ENCODE peak calls at places on chromosome 21, in five cellular contexts. K is Peyer's patch, M is heart left ventricle, X is fibroblast of lung, G is BE2C. H is an unnamed sample. For H3K36me3, H3K4me1 and H3K9me3, the result is how much of the 10 kb centered on the place peaks cover.

GRCh38 chr21:36516271-36516670 is 36.3 kb upstream of the CLDN14 start:
- DNase-seq in G (no peak), M (no peak), X (no peak), K (no peak), H (no peak)

GRCh38 chr21:27429612-27430361 is 462.9 kb upstream of the ADAMTS5 start:
- DNase-seq in G (no peak), M (peak), X (peak), K (no peak), H (no peak)

GRCh38 chr21:28253971-28254370 is 738.7 kb downstream of the LTN1 start:
- DNase-seq in M (no peak), X (no peak), G (no peak), K (no peak), H (no peak)

GRCh38 chr21:38965241-38965640 is 159.5 kb downstream of the ETS2 start:
- DNase-seq in M (no peak), G (no peak), K (no peak), X (peak), H (no peak)

GRCh38 chr21:39430954-39431353 is 14.6 kb downstream of the LCA5L start:
- DNase-seq in M (no peak), K (no peak), G (no peak), X (no peak), H (no peak)

GRCh38 chr21:16992448-16992847 is 520.4 kb upstream of the CXADR start:
- DNase-seq in X (no peak), G (no peak), K (no peak), M (no peak), H (no peak)

GRCh38 chr21:36079010-36079649 is 9.3 kb downstream of the CBR1 start:
- DNase-seq in G (no peak), X (no peak), M (peak), K (peak), H (peak)

GRCh38 chr21:28091500-28091899 is 901.2 kb downstream of the LTN1 start:
- DNase-seq in G (no peak), M (no peak), K (no peak), X (no peak), H (no peak)

GRCh38 chr21:35366348-35367085 is 317.4 kb upstream of the RUNX1 start:
- DNase-seq in M (peak), G (no peak), X (peak), K (no peak), H (no peak)

GRCh38 chr21:33644383-33645074 is 2.2 kb downstream of the ITSN1 start:
- DNase-seq in M (no peak), G (no peak), X (peak), K (no peak), H (no peak)

GRCh38 chr21:35699360-35699759 is 361.0 kb downstream of the SETD4 start:
- DNase-seq in G (no peak), M (no peak), K (no peak), X (no peak), H (no peak)

GRCh38 chr21:25657140-25657539 is 18.1 kb downstream of the JAM2 start:
- DNase-seq in M (no peak), K (no peak), X (no peak), G (no peak), H (no peak)

GRCh38 chr21:38661296-38662223 is 144.2 kb upstream of the ETS2 start:
- DNase-seq in G (no peak), X (peak), M (peak), K (peak), H (no peak)

GRCh38 chr21:22189278-22189677 is 1191.1 kb downstream of the NCAM2 start:
- DNase-seq in G (no peak), X (no peak), K (no peak), M (no peak), H (no peak)

GRCh38 chr21:38930838-38931237 is 125.1 kb downstream of the ETS2 start:
- DNase-seq in M (no peak), G (no peak), K (no peak), X (no peak), H (no peak)

GRCh38 chr21:38925923-38926322 is 120.2 kb downstream of the ETS2 start:
- DNase-seq in K (peak), M (peak), G (no peak), X (peak), H (no peak)

GRCh38 chr21:31252611-31253010 is 91.5 kb downstream of the TIAM1 start:
- DNase-seq in M (no peak), X (no peak), K (no peak), G (no peak), H (no peak)

GRCh38 chr21:26136686-26137085 is 33.9 kb downstream of the APP start:
- DNase-seq in X (peak), K (no peak), G (no peak), M (no peak), H (no peak)

GRCh38 chr21:20790113-20790512 is 208.1 kb upstream of the NCAM2 start:
- DNase-seq in G (no peak), K (no peak), X (no peak), M (no peak), H (no peak)

GRCh38 chr21:35390013-35390776 is 341.1 kb upstream of the RUNX1 start:
- DNase-seq in K (no peak), M (no peak), G (no peak), X (peak), H (no peak)

GRCh38 chr21:42061195-42061865 is 9.8 kb upstream of the UMODL1 start:
- DNase-seq in X (no peak), G (no peak), M (peak), K (peak), H (peak)

GRCh38 chr21:42539931-42540343 is 26.3 kb downstream of the SLC37A1 start:
- DNase-seq in X (no peak), M (no peak), K (peak), G (no peak), H (no peak)

GRCh38 chr21:39456665-39457064 is 4.9 kb downstream of the SH3BGR start:
- DNase-seq in M (no peak), X (no peak), K (no peak), G (no peak), H (no peak)

DNA sequence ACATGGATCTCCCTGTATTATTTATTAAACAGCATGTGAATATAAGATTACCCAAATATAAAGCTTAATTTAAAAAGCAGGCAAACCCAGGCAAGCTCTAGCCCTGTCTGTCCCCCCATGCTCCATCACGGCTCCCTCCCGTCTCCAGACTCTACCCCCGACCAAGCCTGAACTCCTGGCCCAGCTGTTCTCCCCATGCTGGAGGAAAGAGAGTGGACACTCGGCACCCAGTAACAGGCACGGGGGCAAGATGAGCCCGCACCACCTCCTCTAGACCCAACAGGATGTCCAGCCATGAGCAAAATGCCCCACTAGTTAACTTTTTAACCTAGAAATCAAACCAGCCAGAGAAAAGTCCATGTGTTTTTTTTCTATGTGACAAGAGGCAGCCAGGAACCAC is 19.3 kb downstream of the SLC19A1 start:
- DNase-seq in K (peak), G (no peak), X (no peak), M (no peak), H (no peak)
- H3K36me3 ChIP-seq in K (under half), G (half or more), X (under half), M (under half), H (under half)

GRCh38 chr21:15063081-15063820 is 1.5 kb downstream of the NRIP1 start:
- DNase-seq in M (no peak), X (peak), G (peak), K (no peak), H (peak)

GRCh38 chr21:15061284-15061683 is 3.5 kb downstream of the NRIP1 start:
- DNase-seq in K (no peak), M (no peak), G (no peak), X (no peak), H (no peak)

GRCh38 chr21:15060776-15061175 is 4.0 kb downstream of the NRIP1 start:
- DNase-seq in X (peak), K (no peak), M (no peak), G (no peak), H (no peak)

GRCh38 chr21:15062566-15062965 is 2.2 kb downstream of the NRIP1 start:
- DNase-seq in X (peak), G (no peak), K (no peak), M (no peak), H (peak)

DNA sequence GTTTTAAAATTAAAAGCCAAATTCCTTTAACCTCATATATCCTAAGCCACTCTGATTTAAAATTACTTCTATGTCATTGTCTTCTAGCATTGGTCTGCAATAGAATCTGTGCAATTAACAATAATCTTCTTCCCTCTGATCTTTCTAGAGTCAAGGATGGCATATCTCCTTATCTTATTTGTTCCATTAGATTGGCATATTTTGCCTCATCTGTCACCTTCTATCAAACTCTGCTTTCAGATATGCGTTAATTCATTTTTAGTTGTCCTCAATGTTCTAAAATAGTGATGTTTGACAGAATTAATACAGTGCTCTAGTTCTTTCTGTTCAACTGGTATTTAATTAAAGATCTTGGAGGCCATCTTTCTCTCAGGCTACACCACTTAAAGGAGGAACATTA is 3.1 kb downstream of the NRIP1 start:
- DNase-seq in X (no peak), G (no peak), M (no peak), K (no peak), H (no peak)
- H3K4me1 ChIP-seq in X (under half), G (under half), M (under half), K (under half), H (under half)

GRCh38 chr21:7933923-7934322 is 2587.5 kb upstream of the TPTE start:
- DNase-seq in G (no peak), M (no peak), K (no peak), X (no peak), H (no peak)
- H3K9me3 ChIP-seq in G (under half), M (under half), K (half or more), X (under half), H (half or more)

DNA sequence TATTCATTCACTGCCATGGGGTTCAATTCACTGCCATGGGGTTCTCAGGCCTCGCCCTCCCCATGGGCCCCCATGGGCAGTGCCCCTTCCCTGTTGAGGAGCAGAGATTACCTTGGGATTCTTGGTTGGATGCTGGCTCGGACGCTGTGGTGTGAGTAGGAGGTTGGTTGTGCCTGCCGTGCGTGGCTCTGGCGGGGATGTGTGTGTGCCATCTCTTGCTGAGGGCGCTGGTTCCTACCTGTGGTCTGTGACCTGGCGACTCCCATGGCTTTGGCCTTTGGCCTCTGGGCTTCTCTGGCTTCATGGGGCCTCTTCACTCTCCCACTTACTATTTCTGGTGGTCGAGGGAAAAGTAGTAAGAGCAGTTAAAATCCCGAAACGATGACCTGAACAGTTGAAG is 42.1 kb downstream of the PCNT start:
- DNase-seq in G (no peak), M (no peak), X (no peak), K (no peak), H (no peak)
- H3K36me3 ChIP-seq in G (under half), M (under half), X (under half), K (under half), H (half or more)

GRCh38 chr21:15005391-15005790 is 59.4 kb downstream of the NRIP1 start:
- DNase-seq in X (no peak), M (no peak), G (no peak), K (no peak), H (peak)

GRCh38 chr21:15003463-15004135 is 61.2 kb downstream of the NRIP1 start:
- DNase-seq in G (no peak), X (no peak), K (no peak), M (no peak), H (no peak)

GRCh38 chr21:15006594-15007230 is 58.1 kb downstream of the NRIP1 start:
- DNase-seq in K (no peak), X (no peak), G (no peak), M (no peak), H (no peak)

GRCh38 chr21:15001773-15002647 is 62.8 kb downstream of the NRIP1 start:
- DNase-seq in G (no peak), K (no peak), M (no peak), X (no peak), H (no peak)

GRCh38 chr21:15004721-15005370 is 60.0 kb downstream of the NRIP1 start:
- DNase-seq in M (no peak), K (no peak), X (peak), G (no peak), H (no peak)
- H3K4me1 ChIP-seq in M (under half), K (under half), X (under half), G (under half), H (under half)

DNA sequence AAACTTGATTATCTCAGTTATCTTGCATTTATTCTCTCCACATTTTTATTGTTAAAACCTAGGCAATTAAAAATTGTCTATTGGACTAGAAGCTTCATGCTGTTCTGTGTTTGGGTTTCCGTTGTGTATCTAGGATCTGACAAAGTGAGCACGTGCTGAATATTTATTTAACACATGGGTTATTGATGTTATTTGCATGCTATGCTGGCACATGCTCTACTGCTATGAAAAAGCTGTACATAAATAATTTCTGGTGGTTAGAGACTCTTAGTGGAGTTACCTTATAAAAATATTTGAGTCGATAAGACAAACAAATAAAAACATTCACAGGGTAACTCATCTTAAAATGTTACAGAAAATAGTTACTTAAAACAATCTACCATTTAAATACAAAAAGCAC is 1769.7 kb downstream of the MRPL39 start:
- DNase-seq in K (no peak), M (no peak), X (no peak), G (no peak), H (no peak)
- H3K9me3 ChIP-seq in K (under half), M (under half), X (under half), G (under half), H (under half)

DNA sequence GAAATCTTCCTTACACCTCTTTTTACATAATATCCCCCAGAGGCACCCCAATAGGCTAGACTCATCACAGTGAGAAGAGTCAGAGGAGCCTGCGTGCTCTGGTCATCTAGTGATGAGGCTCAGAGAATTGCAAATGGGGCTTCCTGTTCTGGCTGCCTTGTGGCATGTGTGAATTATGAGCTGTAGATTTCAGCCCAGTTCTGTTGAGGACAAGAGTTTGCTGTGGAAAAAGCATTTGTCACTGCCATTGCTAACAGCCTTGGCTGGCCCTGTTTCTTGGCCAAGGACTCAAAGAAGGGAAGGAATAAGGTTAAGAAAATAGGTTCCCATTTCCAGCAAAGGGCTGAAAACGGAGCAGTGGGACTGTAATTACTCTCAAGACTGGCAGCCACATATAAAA is 30.7 kb downstream of the MRAP start:
- DNase-seq in X (peak), K (no peak), G (no peak), M (no peak), H (no peak)
- H3K36me3 ChIP-seq in X (under half), K (under half), G (half or more), M (under half), H (half or more)

GRCh38 chr21:44304846-44305245 is 5.0 kb downstream of the PFKL start:
- DNase-seq in G (peak), X (peak), K (peak), M (no peak), H (peak)

GRCh38 chr21:44305691-44306090 is 5.8 kb downstream of the PFKL start:
- DNase-seq in K (no peak), G (no peak), M (no peak), X (no peak), H (no peak)

GRCh38 chr21:44303490-44303981 is 3.7 kb downstream of the PFKL start:
- DNase-seq in X (no peak), K (peak), G (no peak), M (no peak), H (no peak)

GRCh38 chr21:44301961-44302406 is 2.1 kb downstream of the PFKL start:
- DNase-seq in M (no peak), X (no peak), K (no peak), G (no peak), H (no peak)

GRCh38 chr21:44304041-44304738 is 4.3 kb downstream of the PFKL start:
- DNase-seq in K (no peak), G (no peak), M (no peak), X (no peak), H (no peak)
- H3K4me1 ChIP-seq in K (under half), G (under half), M (under half), X (under half), H (half or more)

H was measured in CD4-positive, CD25-positive, alpha-beta regulatory T cell.